ENCODE peak calls at places on chromosome 5, in nine cellular contexts. One of them, this sample, is unnamed.

GRCh38 chr5:167229751-167230150 is 1061.7 kb upstream of the WWC1 start:
- DNase-seq in ELF-1: peak; percentile 14
- DNase-seq in frontal cortex: no peak
- DNase-seq in SHP77: no peak
- DNase-seq in iris pigment epithelial cell: no peak
- DNase-seq in activated CD4-positive, CD25-positive, alpha-beta regulatory T cell: no peak
- DNase-seq in heart left ventricle: no peak
- DNase-seq in AG08395: no peak
- DNase-seq in LoVo: no peak
- DNase-seq in this sample: no peak

GRCh38 chr5:98796197-98796972 is 22.9 kb downstream of the RGMB start:
- DNase-seq in activated CD4-positive, CD25-positive, alpha-beta regulatory T cell: peak; percentile 3
- DNase-seq in frontal cortex: no peak
- DNase-seq in heart left ventricle: no peak
- DNase-seq in AG08395: peak; percentile 72
- DNase-seq in iris pigment epithelial cell: peak; percentile 56
- DNase-seq in LoVo: peak; percentile 39
- DNase-seq in SHP77: no peak
- DNase-seq in ELF-1: peak; percentile 68
- DNase-seq in this sample: peak; percentile 83

GRCh38 chr5:116441223-116441622 is 133.4 kb downstream of the SEMA6A start:
- DNase-seq in AG08395: no peak
- DNase-seq in frontal cortex: no peak
- DNase-seq in iris pigment epithelial cell: no peak
- DNase-seq in activated CD4-positive, CD25-positive, alpha-beta regulatory T cell: no peak
- DNase-seq in ELF-1: peak; percentile 74
- DNase-seq in SHP77: peak; percentile 38
- DNase-seq in LoVo: no peak
- DNase-seq in heart left ventricle: no peak
- DNase-seq in this sample: no peak

GRCh38 chr5:93126634-93127033 is 454.4 kb downstream of the NR2F1-AS1 start:
- DNase-seq in SHP77: no peak
- DNase-seq in heart left ventricle: no peak
- DNase-seq in LoVo: no peak
- DNase-seq in activated CD4-positive, CD25-positive, alpha-beta regulatory T cell: no peak
- DNase-seq in AG08395: no peak
- DNase-seq in ELF-1: no peak
- DNase-seq in frontal cortex: no peak
- DNase-seq in iris pigment epithelial cell: peak; percentile 46
- DNase-seq in this sample: no peak

GRCh38 chr5:174642816-174643405 is 81.5 kb upstream of the MSX2 start:
- DNase-seq in frontal cortex: no peak
- DNase-seq in LoVo: peak; percentile 11
- DNase-seq in heart left ventricle: no peak
- DNase-seq in iris pigment epithelial cell: no peak
- DNase-seq in activated CD4-positive, CD25-positive, alpha-beta regulatory T cell: no peak
- DNase-seq in AG08395: no peak
- DNase-seq in ELF-1: no peak
- DNase-seq in SHP77: no peak
- DNase-seq in this sample: no peak

GRCh38 chr5:129664336-129664937 is 83.5 kb upstream of the MINAR2 start:
- DNase-seq in iris pigment epithelial cell: peak; percentile 63
- DNase-seq in LoVo: peak; percentile 63
- DNase-seq in activated CD4-positive, CD25-positive, alpha-beta regulatory T cell: no peak
- DNase-seq in ELF-1: no peak
- DNase-seq in SHP77: peak; percentile 26
- DNase-seq in heart left ventricle: no peak
- DNase-seq in AG08395: no peak
- DNase-seq in frontal cortex: no peak
- DNase-seq in this sample: no peak

GRCh38 chr5:41345295-41345694 is 132.0 kb upstream of the C6 start:
- DNase-seq in frontal cortex: no peak
- DNase-seq in AG08395: no peak
- DNase-seq in activated CD4-positive, CD25-positive, alpha-beta regulatory T cell: no peak
- DNase-seq in SHP77: no peak
- DNase-seq in LoVo: no peak
- DNase-seq in ELF-1: no peak
- DNase-seq in iris pigment epithelial cell: no peak
- DNase-seq in heart left ventricle: no peak
- DNase-seq in this sample: no peak

GRCh38 chr5:168457542-168457941 is 28.7 kb upstream of the RARS1 start:
- DNase-seq in heart left ventricle: no peak
- DNase-seq in activated CD4-positive, CD25-positive, alpha-beta regulatory T cell: no peak
- DNase-seq in LoVo: no peak
- DNase-seq in frontal cortex: no peak
- DNase-seq in iris pigment epithelial cell: no peak
- DNase-seq in AG08395: no peak
- DNase-seq in ELF-1: no peak
- DNase-seq in SHP77: no peak
- DNase-seq in this sample: no peak

GRCh38 chr5:43007911-43008368 is 32.2 kb downstream of the ANXA2R start:
- DNase-seq in LoVo: peak; percentile 84
- DNase-seq in frontal cortex: no peak
- DNase-seq in AG08395: peak; percentile 65
- DNase-seq in ELF-1: peak; percentile 88
- DNase-seq in heart left ventricle: peak; percentile 76
- DNase-seq in iris pigment epithelial cell: peak; percentile 88
- DNase-seq in activated CD4-positive, CD25-positive, alpha-beta regulatory T cell: peak; percentile 63
- DNase-seq in SHP77: peak; percentile 91
- DNase-seq in this sample: peak; percentile 88

GRCh38 chr5:119458911-119459632 is 6.8 kb downstream of the HSD17B4 start:
- DNase-seq in heart left ventricle: no peak
- DNase-seq in LoVo: peak; percentile 21
- DNase-seq in AG08395: no peak
- DNase-seq in activated CD4-positive, CD25-positive, alpha-beta regulatory T cell: no peak
- DNase-seq in iris pigment epithelial cell: no peak
- DNase-seq in ELF-1: no peak
- DNase-seq in SHP77: no peak
- DNase-seq in frontal cortex: no peak
- DNase-seq in this sample: no peak

GRCh38 chr5:158824167-158824882 is 275.4 kb downstream of the EBF1 start:
- DNase-seq in AG08395: no peak
- DNase-seq in heart left ventricle: no peak
- DNase-seq in SHP77: no peak
- DNase-seq in iris pigment epithelial cell: no peak
- DNase-seq in ELF-1: peak; percentile 41
- DNase-seq in frontal cortex: no peak
- DNase-seq in LoVo: no peak
- DNase-seq in activated CD4-positive, CD25-positive, alpha-beta regulatory T cell: no peak
- DNase-seq in this sample: no peak

GRCh38 chr5:122040903-122041302 is 37.2 kb downstream of the LOX start:
- DNase-seq in frontal cortex: no peak
- DNase-seq in activated CD4-positive, CD25-positive, alpha-beta regulatory T cell: no peak
- DNase-seq in AG08395: no peak
- DNase-seq in iris pigment epithelial cell: no peak
- DNase-seq in LoVo: no peak
- DNase-seq in heart left ventricle: no peak
- DNase-seq in SHP77: no peak
- DNase-seq in ELF-1: no peak
- DNase-seq in this sample: no peak

GRCh38 chr5:142426676-142427364 is 102.0 kb upstream of the SPRY4 start:
- DNase-seq in AG08395: no peak
- DNase-seq in activated CD4-positive, CD25-positive, alpha-beta regulatory T cell: no peak
- DNase-seq in SHP77: no peak
- DNase-seq in heart left ventricle: peak; percentile 35
- DNase-seq in LoVo: no peak
- DNase-seq in iris pigment epithelial cell: no peak
- DNase-seq in ELF-1: no peak
- DNase-seq in frontal cortex: no peak
- DNase-seq in this sample: peak; percentile 53

GRCh38 chr5:10036136-10036535 is 213.6 kb downstream of the ATPSCKMT start:
- DNase-seq in AG08395: peak; percentile 39
- DNase-seq in ELF-1: no peak
- DNase-seq in iris pigment epithelial cell: peak; percentile 49
- DNase-seq in frontal cortex: no peak
- DNase-seq in SHP77: no peak
- DNase-seq in LoVo: no peak
- DNase-seq in heart left ventricle: no peak
- DNase-seq in activated CD4-positive, CD25-positive, alpha-beta regulatory T cell: no peak
- DNase-seq in this sample: no peak

This sample was measured in osteoblast.